ENCODE peak calls at places on chromosomes 13 and 19, in nine cellular contexts. M is substantia nigra; N is osteoblast; Z is stimulated activated CD4-positive, alpha-beta T cell treated with anti-CD3 and anti-CD28 coated beads, Interleukin-2, amount 100 ng/mL, for 48 hours; I is fibroblast of lung; Q is astrocyte of the spinal cord; S is colonic mucosa; K is HCEC 1CT; D is RWPE1. B is an unnamed sample.

GRCh38 chr19:6211632-6212402 is 68.0 kb downstream of the MLLT1 start:
- DNase-seq in M (no peak), N (peak), Z (no peak), I (no peak), Q (no peak), S (no peak), K (no peak), D (no peak), B (no peak)

GRCh38 chr13:108195146-108195545 is 20.2 kb downstream of the LIG4 start:
- DNase-seq in M (no peak), N (no peak), Z (no peak), I (peak), Q (no peak), S (no peak), K (peak), D (no peak), B (no peak)

GRCh38 chr19:17079710-17080440 is 4.3 kb downstream of the MYO9B start:
- DNase-seq in M (peak), N (peak), Z (peak), I (peak), Q (peak), S (peak), K (peak), D (peak), B (peak)

GRCh38 chr13:105773887-105774538 is 761.4 kb downstream of the EFNB2 start:
- DNase-seq in M (no peak), N (peak), Z (no peak), I (peak), Q (peak), S (no peak), K (no peak), D (no peak), B (no peak)

GRCh38 chr13:23427342-23428182 is 5.9 kb downstream of the SACS start:
- DNase-seq in M (no peak), N (peak), Z (no peak), I (peak), Q (peak), S (no peak), K (peak), D (peak), B (peak)

GRCh38 chr13:31909889-31910551 is 121.6 kb upstream of the FRY start:
- DNase-seq in M (no peak), N (no peak), Z (peak), I (peak), Q (peak), S (peak), K (peak), D (peak), B (peak)

GRCh38 chr13:41848435-41849255 is 112.3 kb downstream of the VWA8 start:
- DNase-seq in M (no peak), N (peak), Z (no peak), I (peak), Q (peak), S (no peak), K (no peak), D (no peak), B (no peak)

GRCh38 chr13:27678306-27679040 is 56.8 kb downstream of the POLR1D start:
- DNase-seq in M (no peak), N (no peak), Z (no peak), I (no peak), Q (no peak), S (peak), K (no peak), D (peak), B (peak)

GRCh38 chr13:97582170-97582569 is 148.2 kb downstream of the RAP2A start:
- DNase-seq in M (no peak), N (no peak), Z (no peak), I (no peak), Q (no peak), S (no peak), K (no peak), D (no peak), B (no peak)

GRCh38 chr13:28837111-28837510 is 17.0 kb downstream of the MTUS2 start:
- DNase-seq in M (no peak), N (no peak), Z (no peak), I (no peak), Q (no peak), S (no peak), K (no peak), D (no peak), B (no peak)

GRCh38 chr13:93328943-93329342 is 102.3 kb downstream of the GPC6 start:
- DNase-seq in M (no peak), N (no peak), Z (no peak), I (peak), Q (no peak), S (no peak), K (no peak), D (no peak), B (no peak)

GRCh38 chr19:840519-841206 is at the start of gene PRTN3:
- DNase-seq in M (no peak), N (no peak), Z (no peak), I (no peak), Q (no peak), S (no peak), K (no peak), D (no peak), B (no peak)

B was measured in body of pancreas.